ENCODE peak calls at places on chromosomes 7 and 10, in five cellular contexts. C, T, S, R and W are unnamed samples.

GRCh38 chr10:59991661-59992060 is 85.3 kb upstream of the CCDC6 start:
- DNase-seq in C (peak; percentile 80), T (peak; percentile 98), S (peak; percentile 44), R (peak; percentile 80), W (no peak)

GRCh38 chr7:139543801-139544603 is 20.5 kb downstream of the CLEC2L start:
- DNase-seq in C (no peak), T (peak; percentile 30), S (peak; percentile 72), R (no peak), W (peak; percentile 30)

GRCh38 chr7:127870231-127870907 is 160.9 kb downstream of the LRRC4 start:
- DNase-seq in C (no peak), T (no peak), S (no peak), R (no peak), W (no peak)

GRCh38 chr7:68176974-68177373 is 1180.3 kb downstream of the TYW1 start:
- DNase-seq in C (peak; percentile 86), T (peak; percentile 68), S (peak; percentile 77), R (peak; percentile 84), W (peak; percentile 68)

GRCh38 chr10:99331207-99331803 is 2.1 kb downstream of the CNNM1 start:
- DNase-seq in C (peak; percentile 49), T (no peak), S (peak; percentile 46), R (peak; percentile 39), W (no peak)

GRCh38 chr7:156989766-156990535 is 20.5 kb downstream of the MNX1 start:
- DNase-seq in C (no peak), T (no peak), S (no peak), R (no peak), W (no peak)

GRCh38 chr7:138570715-138571114 is 110.7 kb downstream of the TRIM24 start:
- DNase-seq in C (no peak), T (no peak), S (no peak), R (no peak), W (no peak)

GRCh38 chr7:158093156-158093796 is 494.3 kb downstream of the PTPRN2 start:
- DNase-seq in C (no peak), T (no peak), S (no peak), R (no peak), W (no peak)

GRCh38 chr10:689433-690226 is at the start of gene DIP2C:
- DNase-seq in C (peak; percentile 94), T (no peak), S (peak; percentile 99), R (peak; percentile 62), W (peak; percentile 77)

GRCh38 chr10:35822316-35822715 is 180.2 kb upstream of the FZD8 start:
- DNase-seq in C (peak; percentile 65), T (no peak), S (peak; percentile 52), R (peak; percentile 33), W (peak; percentile 73)

GRCh38 chr10:28177944-28178637 is 124.8 kb downstream of the MPP7 start:
- DNase-seq in C (no peak), T (no peak), S (no peak), R (no peak), W (no peak)

GRCh38 chr10:62454696-62455451 is 80.7 kb downstream of the ZNF365 start:
- DNase-seq in C (peak; percentile 16), T (peak; percentile 81), S (peak; percentile 20), R (peak; percentile 60), W (no peak)

GRCh38 chr7:97078023-97078988 is 39.2 kb upstream of the SDHAF3 start:
- DNase-seq in C (no peak), T (no peak), S (no peak), R (no peak), W (no peak)

GRCh38 chr7:1295776-1296726 is 63.4 kb downstream of the UNCX start:
- DNase-seq in C (no peak), T (no peak), S (no peak), R (no peak), W (no peak)

GRCh38 chr7:77644774-77645173 is 51.5 kb upstream of the RSBN1L start:
- DNase-seq in C (no peak), T (no peak), S (no peak), R (no peak), W (no peak)

GRCh38 chr7:99094369-99094768 is 49.5 kb downstream of the SMURF1 start:
- DNase-seq in C (no peak), T (no peak), S (no peak), R (no peak), W (no peak)

GRCh38 chr10:76176166-76176550 is 744.7 kb downstream of the LRMDA start:
- DNase-seq in C (no peak), T (no peak), S (no peak), R (no peak), W (no peak)

GRCh38 chr7:129327076-129327475 is 102.2 kb downstream of the AHCYL2 start:
- DNase-seq in C (no peak), T (no peak), S (no peak), R (no peak), W (no peak)

GRCh38 chr7:1040790-1041189 is 3.6 kb upstream of the GPR146 start:
- DNase-seq in C (peak; percentile 74), T (no peak), S (no peak), R (no peak), W (peak; percentile 65)

GRCh38 chr10:70780370-70780760 is 4.8 kb downstream of the TBATA start:
- DNase-seq in C (no peak), T (no peak), S (no peak), R (no peak), W (no peak)

GRCh38 chr10:103448751-103449150 is 3.4 kb downstream of the CALHM2 start:
- DNase-seq in C (no peak), T (no peak), S (no peak), R (no peak), W (no peak)

GRCh38 chr10:76086571-76087260 is 655.3 kb downstream of the LRMDA start:
- DNase-seq in C (peak; percentile 71), T (no peak), S (peak; percentile 61), R (peak; percentile 65), W (no peak)

GRCh38 chr10:118571123-118571522 is 24.3 kb downstream of the PRLHR start:
- DNase-seq in C (no peak), T (no peak), S (no peak), R (no peak), W (peak; percentile 73)

GRCh38 chr7:98662289-98662688 is 45.2 kb downstream of the NPTX2 start:
- DNase-seq in C (no peak), T (no peak), S (no peak), R (no peak), W (no peak)

GRCh38 chr10:11894381-11895107 is 71.4 kb downstream of the PROSER2 start:
- DNase-seq in C (no peak), T (no peak), S (no peak), R (no peak), W (no peak)

GRCh38 chr7:157520249-157520648 is 183.4 kb downstream of the DNAJB6 start:
- DNase-seq in C (no peak), T (no peak), S (no peak), R (no peak), W (no peak)